ENCODE peak calls at places on chromosomes 11 and 22, in four cellular contexts. K is kidney, E is RKO, F is fibroblast of mammary gland. C is an unnamed sample.

GRCh38 chr22:40203568-40203967 is 25.8 kb downstream of the TNRC6B start:
- DNase-seq in F (no peak), K (no peak), E (no peak), C (no peak)

GRCh38 chr11:59957094-59957493 is 6.7 kb upstream of the OOSP4A start:
- DNase-seq in F (no peak), K (no peak), E (no peak), C (no peak)

GRCh38 chr11:121426476-121427454 is 25.3 kb upstream of the SORL1 start:
- DNase-seq in E (no peak), F (no peak), K (peak), C (peak)

GRCh38 chr11:106281455-106282173 is 204.2 kb downstream of the AASDHPPT start:
- DNase-seq in K (no peak), F (peak), E (peak), C (no peak)

GRCh38 chr22:38069372-38070249 is 12.4 kb downstream of the PICK1 start:
- DNase-seq in K (peak), E (no peak), F (peak), C (peak)

GRCh38 chr11:75078233-75078632 is 18.4 kb downstream of the OR2AT4 start:
- DNase-seq in K (no peak), F (peak), E (peak), C (no peak)

GRCh38 chr22:31896472-31896871 is 47.9 kb upstream of the YWHAH start:
- DNase-seq in K (no peak), E (no peak), F (no peak), C (no peak)

GRCh38 chr11:1297011-1297575 is 12.3 kb downstream of the TOLLIP start:
- DNase-seq in F (no peak), K (peak), E (no peak), C (no peak)

GRCh38 chr11:47714554-47715081 is 551 bp downstream of the AGBL2 start:
- DNase-seq in F (peak), E (no peak), K (no peak), C (peak)

GRCh38 chr11:123195182-123196059 is at the start of gene CLMP:
- DNase-seq in K (peak), E (no peak), F (peak), C (peak)

GRCh38 chr11:102530558-102530957 is at the start of gene MMP7:
- DNase-seq in K (no peak), E (peak), F (peak), C (no peak)

GRCh38 chr22:36022162-36022561 is 6.5 kb downstream of the RBFOX2 start:
- DNase-seq in E (no peak), K (no peak), F (peak), C (no peak)

GRCh38 chr11:8291421-8292350 is 28.0 kb upstream of the LMO1 start:
- DNase-seq in F (no peak), E (no peak), K (no peak), C (no peak)

GRCh38 chr22:50705219-50705691 is 32.6 kb downstream of the SHANK3 start:
- DNase-seq in F (peak), E (no peak), K (peak), C (peak)

GRCh38 chr22:38953091-38953490 is 4.3 kb upstream of the APOBEC3A start:
- DNase-seq in E (no peak), K (peak), F (no peak), C (no peak)

GRCh38 chr11:1071571-1072115 is 3.0 kb upstream of the MUC2 start:
- DNase-seq in F (no peak), E (no peak), K (peak), C (peak)

GRCh38 chr11:89922195-89922660 is at the start of gene TRIM49D1:
- DNase-seq in F (no peak), K (no peak), E (no peak), C (peak)

C was measured in Right ventricle myocardium inferior.